ENCODE peak calls at places on chromosomes 1 and 21, in ten cellular contexts. One of them, this sample, is unnamed.

GRCh38 chr1:54111624-54112023 is 41.2 kb downstream of the CDCP2 start:
- DNase-seq in stimulated activated CD8-positive, alpha-beta memory T cell treated with anti-CD3 and anti-CD28 coated beads, Interleukin-15, amount 100 ng/mL, for 1 hour: no peak
- DNase-seq in ascending aorta: peak
- DNase-seq in NCI-H526 treated with DMSO at 0.1 percent for 48 hours: no peak
- DNase-seq in hypothalamus: no peak
- DNase-seq in KG1: no peak
- DNase-seq in NCI-H1417: no peak
- DNase-seq in NCI-H446 treated with DMSO at 0.1 percent for 48 hours: no peak
- DNase-seq in glutamatergic neuron: no peak
- DNase-seq in left cardiac atrium: no peak
- DNase-seq in this sample: no peak

GRCh38 chr1:6538958-6539357 is 15.4 kb downstream of the NOL9 start:
- DNase-seq in stimulated activated CD8-positive, alpha-beta memory T cell treated with anti-CD3 and anti-CD28 coated beads, Interleukin-15, amount 100 ng/mL, for 1 hour: no peak
- DNase-seq in ascending aorta: no peak
- DNase-seq in NCI-H526 treated with DMSO at 0.1 percent for 48 hours: no peak
- DNase-seq in hypothalamus: no peak
- DNase-seq in KG1: no peak
- DNase-seq in NCI-H1417: no peak
- DNase-seq in NCI-H446 treated with DMSO at 0.1 percent for 48 hours: no peak
- DNase-seq in glutamatergic neuron: no peak
- DNase-seq in left cardiac atrium: no peak
- DNase-seq in this sample: no peak

GRCh38 chr1:106952766-106953165 is 103.7 kb upstream of the PRMT6 start:
- DNase-seq in stimulated activated CD8-positive, alpha-beta memory T cell treated with anti-CD3 and anti-CD28 coated beads, Interleukin-15, amount 100 ng/mL, for 1 hour: no peak
- DNase-seq in ascending aorta: no peak
- DNase-seq in NCI-H526 treated with DMSO at 0.1 percent for 48 hours: no peak
- DNase-seq in hypothalamus: no peak
- DNase-seq in KG1: no peak
- DNase-seq in NCI-H1417: no peak
- DNase-seq in NCI-H446 treated with DMSO at 0.1 percent for 48 hours: no peak
- DNase-seq in glutamatergic neuron: no peak
- DNase-seq in left cardiac atrium: no peak
- DNase-seq in this sample: no peak

GRCh38 chr1:67816506-67816905 is 16.8 kb downstream of the GNG12 start:
- DNase-seq in stimulated activated CD8-positive, alpha-beta memory T cell treated with anti-CD3 and anti-CD28 coated beads, Interleukin-15, amount 100 ng/mL, for 1 hour: no peak
- DNase-seq in ascending aorta: no peak
- DNase-seq in NCI-H526 treated with DMSO at 0.1 percent for 48 hours: no peak
- DNase-seq in hypothalamus: no peak
- DNase-seq in KG1: no peak
- DNase-seq in NCI-H1417: no peak
- DNase-seq in NCI-H446 treated with DMSO at 0.1 percent for 48 hours: no peak
- DNase-seq in glutamatergic neuron: no peak
- DNase-seq in left cardiac atrium: no peak
- DNase-seq in this sample: no peak

GRCh38 chr1:207876129-207876528 is 34.8 kb downstream of the CD34 start:
- DNase-seq in stimulated activated CD8-positive, alpha-beta memory T cell treated with anti-CD3 and anti-CD28 coated beads, Interleukin-15, amount 100 ng/mL, for 1 hour: no peak
- DNase-seq in ascending aorta: peak
- DNase-seq in NCI-H526 treated with DMSO at 0.1 percent for 48 hours: no peak
- DNase-seq in hypothalamus: no peak
- DNase-seq in KG1: no peak
- DNase-seq in NCI-H1417: no peak
- DNase-seq in NCI-H446 treated with DMSO at 0.1 percent for 48 hours: no peak
- DNase-seq in glutamatergic neuron: no peak
- DNase-seq in left cardiac atrium: no peak
- DNase-seq in this sample: no peak

GRCh38 chr1:39167632-39168209 is 36.8 kb upstream of the MACF1 start:
- DNase-seq in stimulated activated CD8-positive, alpha-beta memory T cell treated with anti-CD3 and anti-CD28 coated beads, Interleukin-15, amount 100 ng/mL, for 1 hour: no peak
- DNase-seq in ascending aorta: no peak
- DNase-seq in NCI-H526 treated with DMSO at 0.1 percent for 48 hours: no peak
- DNase-seq in hypothalamus: no peak
- DNase-seq in KG1: no peak
- DNase-seq in NCI-H1417: no peak
- DNase-seq in NCI-H446 treated with DMSO at 0.1 percent for 48 hours: no peak
- DNase-seq in glutamatergic neuron: no peak
- DNase-seq in left cardiac atrium: no peak
- DNase-seq in this sample: no peak

GRCh38 chr21:39852726-39853510 is 14.3 kb upstream of the PCP4 start:
- DNase-seq in stimulated activated CD8-positive, alpha-beta memory T cell treated with anti-CD3 and anti-CD28 coated beads, Interleukin-15, amount 100 ng/mL, for 1 hour: no peak
- DNase-seq in ascending aorta: no peak
- DNase-seq in NCI-H526 treated with DMSO at 0.1 percent for 48 hours: no peak
- DNase-seq in hypothalamus: no peak
- DNase-seq in KG1: no peak
- DNase-seq in NCI-H1417: no peak
- DNase-seq in NCI-H446 treated with DMSO at 0.1 percent for 48 hours: no peak
- DNase-seq in glutamatergic neuron: no peak
- DNase-seq in left cardiac atrium: no peak
- DNase-seq in this sample: no peak

GRCh38 chr1:5743435-5744095 is 248.7 kb downstream of the NPHP4 start:
- DNase-seq in stimulated activated CD8-positive, alpha-beta memory T cell treated with anti-CD3 and anti-CD28 coated beads, Interleukin-15, amount 100 ng/mL, for 1 hour: no peak
- DNase-seq in ascending aorta: no peak
- DNase-seq in NCI-H526 treated with DMSO at 0.1 percent for 48 hours: no peak
- DNase-seq in hypothalamus: no peak
- DNase-seq in KG1: no peak
- DNase-seq in NCI-H1417: no peak
- DNase-seq in NCI-H446 treated with DMSO at 0.1 percent for 48 hours: no peak
- DNase-seq in glutamatergic neuron: no peak
- DNase-seq in left cardiac atrium: no peak
- DNase-seq in this sample: no peak

GRCh38 chr1:2848006-2848670 is 46.6 kb upstream of the TTC34 start:
- DNase-seq in stimulated activated CD8-positive, alpha-beta memory T cell treated with anti-CD3 and anti-CD28 coated beads, Interleukin-15, amount 100 ng/mL, for 1 hour: no peak
- DNase-seq in ascending aorta: no peak
- DNase-seq in NCI-H526 treated with DMSO at 0.1 percent for 48 hours: no peak
- DNase-seq in hypothalamus: no peak
- DNase-seq in KG1: no peak
- DNase-seq in NCI-H1417: no peak
- DNase-seq in NCI-H446 treated with DMSO at 0.1 percent for 48 hours: no peak
- DNase-seq in glutamatergic neuron: no peak
- DNase-seq in left cardiac atrium: peak
- DNase-seq in this sample: no peak

GRCh38 chr1:114216431-114217173 is 62.9 kb upstream of the SYT6 start:
- DNase-seq in stimulated activated CD8-positive, alpha-beta memory T cell treated with anti-CD3 and anti-CD28 coated beads, Interleukin-15, amount 100 ng/mL, for 1 hour: no peak
- DNase-seq in ascending aorta: no peak
- DNase-seq in NCI-H526 treated with DMSO at 0.1 percent for 48 hours: no peak
- DNase-seq in hypothalamus: no peak
- DNase-seq in KG1: no peak
- DNase-seq in NCI-H1417: peak
- DNase-seq in NCI-H446 treated with DMSO at 0.1 percent for 48 hours: peak
- DNase-seq in glutamatergic neuron: no peak
- DNase-seq in left cardiac atrium: no peak
- DNase-seq in this sample: no peak

GRCh38 chr1:50774759-50775351 is 185.2 kb downstream of the FAF1 start:
- DNase-seq in stimulated activated CD8-positive, alpha-beta memory T cell treated with anti-CD3 and anti-CD28 coated beads, Interleukin-15, amount 100 ng/mL, for 1 hour: no peak
- DNase-seq in ascending aorta: no peak
- DNase-seq in NCI-H526 treated with DMSO at 0.1 percent for 48 hours: peak
- DNase-seq in hypothalamus: peak
- DNase-seq in KG1: peak
- DNase-seq in NCI-H1417: peak
- DNase-seq in NCI-H446 treated with DMSO at 0.1 percent for 48 hours: peak
- DNase-seq in glutamatergic neuron: no peak
- DNase-seq in left cardiac atrium: no peak
- DNase-seq in this sample: no peak

GRCh38 chr1:22525211-22525610 is 38.1 kb upstream of the EPHA8 start:
- DNase-seq in stimulated activated CD8-positive, alpha-beta memory T cell treated with anti-CD3 and anti-CD28 coated beads, Interleukin-15, amount 100 ng/mL, for 1 hour: no peak
- DNase-seq in ascending aorta: no peak
- DNase-seq in NCI-H526 treated with DMSO at 0.1 percent for 48 hours: no peak
- DNase-seq in hypothalamus: no peak
- DNase-seq in KG1: no peak
- DNase-seq in NCI-H1417: no peak
- DNase-seq in NCI-H446 treated with DMSO at 0.1 percent for 48 hours: no peak
- DNase-seq in glutamatergic neuron: no peak
- DNase-seq in left cardiac atrium: no peak
- DNase-seq in this sample: no peak

GRCh38 chr1:155514582-155515187 is 47.9 kb downstream of the ASH1L start:
- DNase-seq in stimulated activated CD8-positive, alpha-beta memory T cell treated with anti-CD3 and anti-CD28 coated beads, Interleukin-15, amount 100 ng/mL, for 1 hour: no peak
- DNase-seq in ascending aorta: no peak
- DNase-seq in NCI-H526 treated with DMSO at 0.1 percent for 48 hours: no peak
- DNase-seq in hypothalamus: no peak
- DNase-seq in KG1: no peak
- DNase-seq in NCI-H1417: no peak
- DNase-seq in NCI-H446 treated with DMSO at 0.1 percent for 48 hours: no peak
- DNase-seq in glutamatergic neuron: no peak
- DNase-seq in left cardiac atrium: no peak
- DNase-seq in this sample: no peak

GRCh38 chr1:216425577-216425976 is 2.3 kb upstream of the USH2A start:
- DNase-seq in stimulated activated CD8-positive, alpha-beta memory T cell treated with anti-CD3 and anti-CD28 coated beads, Interleukin-15, amount 100 ng/mL, for 1 hour: no peak
- DNase-seq in ascending aorta: no peak
- DNase-seq in NCI-H526 treated with DMSO at 0.1 percent for 48 hours: no peak
- DNase-seq in hypothalamus: no peak
- DNase-seq in KG1: no peak
- DNase-seq in NCI-H1417: no peak
- DNase-seq in NCI-H446 treated with DMSO at 0.1 percent for 48 hours: no peak
- DNase-seq in glutamatergic neuron: no peak
- DNase-seq in left cardiac atrium: no peak
- DNase-seq in this sample: no peak

GRCh38 chr1:6701437-6702153 is at the start of gene DNAJC11:
- DNase-seq in stimulated activated CD8-positive, alpha-beta memory T cell treated with anti-CD3 and anti-CD28 coated beads, Interleukin-15, amount 100 ng/mL, for 1 hour: peak
- DNase-seq in ascending aorta: peak
- DNase-seq in NCI-H526 treated with DMSO at 0.1 percent for 48 hours: peak
- DNase-seq in hypothalamus: peak
- DNase-seq in KG1: peak
- DNase-seq in NCI-H1417: peak
- DNase-seq in NCI-H446 treated with DMSO at 0.1 percent for 48 hours: peak
- DNase-seq in glutamatergic neuron: peak
- DNase-seq in left cardiac atrium: peak
- DNase-seq in this sample: peak

GRCh38 chr1:212557739-212558664 is 50.6 kb upstream of the ATF3 start:
- DNase-seq in stimulated activated CD8-positive, alpha-beta memory T cell treated with anti-CD3 and anti-CD28 coated beads, Interleukin-15, amount 100 ng/mL, for 1 hour: no peak
- DNase-seq in ascending aorta: peak
- DNase-seq in NCI-H526 treated with DMSO at 0.1 percent for 48 hours: no peak
- DNase-seq in hypothalamus: peak
- DNase-seq in KG1: no peak
- DNase-seq in NCI-H1417: no peak
- DNase-seq in NCI-H446 treated with DMSO at 0.1 percent for 48 hours: no peak
- DNase-seq in glutamatergic neuron: peak
- DNase-seq in left cardiac atrium: peak
- DNase-seq in this sample: peak